ENCODE peak calls at places on chromosomes 3 and 15, in four cellular contexts. One of them, this sample, is unnamed.

GRCh38 chr3:56970401-56971002 is 90.0 kb upstream of the SPATA12 start:
- DNase-seq in GM23338: no peak
- DNase-seq in lower leg skin: no peak
- DNase-seq in AG09319: no peak
- DNase-seq in this sample: no peak

GRCh38 chr3:191499307-191500125 is 38.6 kb downstream of the PYDC2 start:
- DNase-seq in GM23338: peak
- DNase-seq in lower leg skin: no peak
- DNase-seq in AG09319: no peak
- DNase-seq in this sample: no peak

GRCh38 chr3:123388811-123389210 is 60.1 kb downstream of the ADCY5 start:
- DNase-seq in GM23338: no peak
- DNase-seq in lower leg skin: no peak
- DNase-seq in AG09319: no peak
- DNase-seq in this sample: no peak

GRCh38 chr15:65870889-65871533 is 1.7 kb downstream of the RAB11A start:
- DNase-seq in GM23338: peak
- DNase-seq in lower leg skin: no peak
- DNase-seq in AG09319: no peak
- DNase-seq in this sample: no peak

GRCh38 chr15:89680282-89680873 is 1.2 kb upstream of the PLIN1 start:
- DNase-seq in GM23338: no peak
- DNase-seq in lower leg skin: no peak
- DNase-seq in AG09319: peak
- DNase-seq in this sample: no peak

GRCh38 chr15:80988148-80988796 is 1.3 kb downstream of the MESD start:
- DNase-seq in GM23338: no peak
- DNase-seq in lower leg skin: no peak
- DNase-seq in AG09319: no peak
- DNase-seq in this sample: no peak

GRCh38 chr15:62306851-62307504 is 141.9 kb upstream of the C2CD4B start:
- DNase-seq in GM23338: peak
- DNase-seq in lower leg skin: no peak
- DNase-seq in AG09319: peak
- DNase-seq in this sample: no peak

GRCh38 chr15:27058939-27059338 is 88.0 kb downstream of the GABRG3 start:
- DNase-seq in GM23338: no peak
- DNase-seq in lower leg skin: peak
- DNase-seq in AG09319: no peak
- DNase-seq in this sample: no peak

GRCh38 chr3:73592154-73592877 is 32.4 kb downstream of the PDZRN3 start:
- DNase-seq in GM23338: no peak
- DNase-seq in lower leg skin: no peak
- DNase-seq in AG09319: no peak
- DNase-seq in this sample: no peak

GRCh38 chr15:40050788-40051615 is 12.0 kb upstream of the SRP14 start:
- DNase-seq in GM23338: peak
- DNase-seq in lower leg skin: no peak
- DNase-seq in AG09319: no peak
- DNase-seq in this sample: no peak

GRCh38 chr3:170469151-170470062 is 50.7 kb downstream of the CLDN11 start:
- DNase-seq in GM23338: no peak
- DNase-seq in lower leg skin: no peak
- DNase-seq in AG09319: peak
- DNase-seq in this sample: no peak

GRCh38 chr15:101451192-101451799 is 38.2 kb downstream of the PCSK6 start:
- DNase-seq in GM23338: no peak
- DNase-seq in lower leg skin: peak
- DNase-seq in AG09319: peak
- DNase-seq in this sample: no peak

GRCh38 chr15:20646529-20647142 is 105.0 kb upstream of the GOLGA6L6 start:
- DNase-seq in GM23338: no peak
- DNase-seq in lower leg skin: peak
- DNase-seq in AG09319: no peak
- DNase-seq in this sample: no peak

GRCh38 chr3:13162550-13163320 is 89.5 kb upstream of the IQSEC1 start:
- DNase-seq in GM23338: peak
- DNase-seq in lower leg skin: no peak
- DNase-seq in AG09319: no peak
- DNase-seq in this sample: no peak

GRCh38 chr15:69299451-69300128 is 878 bp downstream of the PAQR5 start:
- DNase-seq in GM23338: peak
- DNase-seq in lower leg skin: no peak
- DNase-seq in AG09319: no peak
- DNase-seq in this sample: no peak

GRCh38 chr3:11799777-11800176 is 46.9 kb downstream of the TAMM41 start:
- DNase-seq in GM23338: no peak
- DNase-seq in lower leg skin: no peak
- DNase-seq in AG09319: no peak
- DNase-seq in this sample: no peak

GRCh38 chr3:184788751-184789150 is 23.2 kb upstream of the VPS8 start:
- DNase-seq in GM23338: no peak
- DNase-seq in lower leg skin: no peak
- DNase-seq in AG09319: no peak
- DNase-seq in this sample: no peak

GRCh38 chr3:39907981-39908380 is 98.6 kb downstream of the MYRIP start:
- DNase-seq in GM23338: no peak
- DNase-seq in lower leg skin: no peak
- DNase-seq in AG09319: no peak
- DNase-seq in this sample: no peak

GRCh38 chr15:90160781-90161727 is 40.1 kb upstream of the SEMA4B start:
- DNase-seq in GM23338: peak
- DNase-seq in lower leg skin: no peak
- DNase-seq in AG09319: no peak
- DNase-seq in this sample: no peak

GRCh38 chr15:97087337-97087736 is 756.8 kb downstream of the NR2F2 start:
- DNase-seq in GM23338: no peak
- DNase-seq in lower leg skin: no peak
- DNase-seq in AG09319: no peak
- DNase-seq in this sample: no peak

GRCh38 chr3:137866933-137867332 is 102.8 kb downstream of the SOX14 start:
- DNase-seq in GM23338: peak
- DNase-seq in lower leg skin: no peak
- DNase-seq in AG09319: no peak
- DNase-seq in this sample: no peak

DNA sequence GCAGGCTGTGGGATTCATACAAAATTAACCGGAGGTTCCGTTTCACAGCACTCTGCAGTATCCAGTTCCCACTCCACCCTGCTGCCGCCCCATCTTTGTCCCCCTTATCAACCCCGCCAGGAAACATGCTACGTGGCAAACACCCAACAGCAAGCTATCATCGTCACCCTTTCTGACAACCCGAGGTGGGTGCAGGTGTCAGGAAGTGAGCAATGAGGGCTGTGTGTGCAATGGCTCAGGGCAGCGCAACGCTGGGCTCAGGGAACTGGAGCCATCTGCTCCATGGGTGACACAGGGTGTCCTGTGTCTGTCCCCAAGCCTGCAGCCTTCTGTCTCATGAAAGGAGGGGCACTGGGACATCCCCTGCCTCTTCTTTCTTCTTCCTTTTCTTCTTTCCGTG is 60.9 kb downstream of the ATP2B2 start:
- DNase-seq in GM23338: no peak
- DNase-seq in lower leg skin: no peak
- DNase-seq in AG09319: no peak
- DNase-seq in this sample: no peak
- TF ChIP-seq CTCF in GM23338: no peak
- TF ChIP-seq CTCF in lower leg skin: no peak
- TF ChIP-seq CTCF in AG09319: no peak
- TF ChIP-seq CTCF in this sample: no peak

GRCh38 chr15:48603123-48603500 is 42.4 kb downstream of the FBN1 start:
- DNase-seq in GM23338: peak
- DNase-seq in lower leg skin: no peak
- DNase-seq in AG09319: no peak
- DNase-seq in this sample: no peak
- TF ChIP-seq CTCF in GM23338: peak
- TF ChIP-seq CTCF in lower leg skin: no peak
- TF ChIP-seq CTCF in AG09319: no peak
- TF ChIP-seq CTCF in this sample: no peak

DNA sequence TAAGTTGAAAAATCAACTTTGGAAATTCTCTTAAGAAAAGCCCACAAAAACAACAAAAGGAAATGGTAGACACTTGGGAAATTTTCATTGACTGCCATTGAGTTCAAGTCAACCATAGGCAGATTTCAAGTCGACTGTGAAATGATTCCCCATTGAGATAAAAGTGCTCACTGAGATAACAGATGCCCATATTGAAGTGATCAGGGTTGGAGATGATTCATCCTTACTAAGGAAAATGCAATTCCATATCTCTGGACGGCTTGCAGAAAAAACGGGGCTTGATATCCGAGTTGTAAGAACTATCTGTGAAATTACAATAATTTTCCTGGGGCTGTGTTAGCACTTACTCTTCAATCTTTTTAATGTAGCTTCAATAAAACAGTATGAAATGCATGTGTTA is 373.1 kb upstream of the THRB start:
- DNase-seq in GM23338: no peak
- DNase-seq in lower leg skin: no peak
- DNase-seq in AG09319: no peak
- DNase-seq in this sample: no peak
- TF ChIP-seq CTCF in GM23338: no peak
- TF ChIP-seq CTCF in lower leg skin: no peak
- TF ChIP-seq CTCF in AG09319: no peak
- TF ChIP-seq CTCF in this sample: no peak

GRCh38 chr3:49879721-49880120 is 10.0 kb upstream of the CAMKV start:
- DNase-seq in GM23338: no peak
- DNase-seq in lower leg skin: no peak
- DNase-seq in AG09319: no peak
- DNase-seq in this sample: no peak

GRCh38 chr3:49882182-49882581 is 12.5 kb upstream of the CAMKV start:
- DNase-seq in GM23338: no peak
- DNase-seq in lower leg skin: no peak
- DNase-seq in AG09319: no peak
- DNase-seq in this sample: no peak

GRCh38 chr3:49883992-49884391 is 14.3 kb upstream of the CAMKV start:
- DNase-seq in GM23338: no peak
- DNase-seq in lower leg skin: no peak
- DNase-seq in AG09319: no peak
- DNase-seq in this sample: no peak

GRCh38 chr3:49878686-49879085 is 9.0 kb upstream of the CAMKV start:
- DNase-seq in GM23338: no peak
- DNase-seq in lower leg skin: no peak
- DNase-seq in AG09319: no peak
- DNase-seq in this sample: no peak

DNA sequence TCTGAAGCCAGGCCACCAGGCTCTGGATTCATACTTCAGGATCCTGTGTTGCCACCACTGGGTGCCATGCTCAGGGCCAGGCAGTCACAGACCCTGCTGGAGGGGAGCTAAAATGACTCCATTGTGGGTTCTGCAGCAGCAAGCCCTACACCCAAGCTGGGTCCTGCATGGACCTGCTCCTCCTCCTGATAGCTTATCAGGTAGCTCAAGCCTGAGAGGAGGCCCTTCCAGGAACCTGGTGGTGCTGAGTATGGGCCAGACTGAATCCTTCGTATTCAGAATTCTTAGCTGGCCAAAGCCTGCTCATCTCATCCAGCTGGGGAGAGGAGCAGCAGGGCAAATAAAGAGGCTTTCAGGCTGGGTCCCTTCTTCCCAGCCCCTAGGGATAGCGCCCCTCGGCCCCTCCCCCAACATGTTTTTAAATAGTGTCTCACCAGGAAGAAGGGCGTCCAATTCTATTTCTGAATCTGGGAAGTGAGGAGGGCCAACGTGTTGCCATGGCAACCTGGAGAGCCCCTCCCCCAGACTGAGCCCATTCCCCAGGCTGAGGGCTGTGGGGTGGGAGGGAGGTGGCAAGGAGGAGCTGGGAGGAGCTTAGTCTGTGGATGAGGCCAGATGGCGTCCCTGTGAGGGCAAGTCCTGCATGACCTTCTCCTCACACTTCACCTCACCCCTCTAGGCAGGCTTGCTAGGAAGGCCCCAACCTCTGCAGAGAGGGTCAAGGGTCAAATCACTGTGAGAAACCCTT is 11.0 kb upstream of the CAMKV start:
- DNase-seq in GM23338: peak
- DNase-seq in lower leg skin: no peak
- DNase-seq in AG09319: no peak
- DNase-seq in this sample: no peak
- TF ChIP-seq CTCF in GM23338: no peak
- TF ChIP-seq CTCF in lower leg skin: no peak
- TF ChIP-seq CTCF in AG09319: no peak
- TF ChIP-seq CTCF in this sample: no peak

GRCh38 chr15:92050220-92050898 is 196.9 kb downstream of the SLCO3A1 start:
- DNase-seq in GM23338: no peak
- DNase-seq in lower leg skin: peak
- DNase-seq in AG09319: no peak
- DNase-seq in this sample: no peak

GRCh38 chr15:92056875-92057274 is 203.4 kb downstream of the SLCO3A1 start:
- DNase-seq in GM23338: no peak
- DNase-seq in lower leg skin: peak
- DNase-seq in AG09319: no peak
- DNase-seq in this sample: no peak

GRCh38 chr15:92051726-92052125 is 198.2 kb downstream of the SLCO3A1 start:
- DNase-seq in GM23338: no peak
- DNase-seq in lower leg skin: no peak
- DNase-seq in AG09319: no peak
- DNase-seq in this sample: no peak

GRCh38 chr15:92049290-92050008 is 195.9 kb downstream of the SLCO3A1 start:
- DNase-seq in GM23338: peak
- DNase-seq in lower leg skin: peak
- DNase-seq in AG09319: no peak
- DNase-seq in this sample: no peak

DNA sequence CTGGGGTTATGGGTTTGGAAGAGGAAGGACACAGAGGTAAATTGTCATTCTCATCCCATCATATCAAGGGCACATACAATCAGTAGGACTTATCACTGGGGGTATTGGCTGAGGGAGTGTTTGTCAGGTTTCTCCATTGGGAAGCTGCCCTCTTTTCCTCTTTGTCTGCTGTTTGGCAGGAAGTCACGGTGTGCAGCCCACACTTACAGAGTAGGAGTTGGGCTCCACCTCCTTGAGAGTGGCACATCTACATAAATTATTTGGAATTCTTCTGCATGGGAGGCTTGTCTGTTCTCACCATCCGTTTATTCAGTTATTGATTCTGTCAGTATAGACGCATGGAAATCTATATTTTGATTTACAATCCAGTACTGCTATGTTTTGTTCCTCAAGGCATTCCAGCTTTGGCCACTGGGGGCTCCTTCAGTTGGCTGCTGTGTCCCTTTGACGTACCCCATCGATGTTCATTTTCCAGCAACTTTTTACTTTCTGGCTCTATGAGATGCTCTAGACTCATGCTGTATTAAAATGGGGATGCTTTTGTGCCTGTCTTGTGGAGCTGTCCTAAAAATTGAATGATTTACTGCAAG is 200.3 kb downstream of the SLCO3A1 start:
- DNase-seq in GM23338: peak
- DNase-seq in lower leg skin: peak
- DNase-seq in AG09319: no peak
- DNase-seq in this sample: no peak
- TF ChIP-seq CTCF in GM23338: peak
- TF ChIP-seq CTCF in lower leg skin: no peak
- TF ChIP-seq CTCF in AG09319: peak
- TF ChIP-seq CTCF in this sample: peak

GRCh38 chr3:53643757-53644156 is 149.3 kb downstream of the CACNA1D start:
- DNase-seq in GM23338: peak
- DNase-seq in lower leg skin: no peak
- DNase-seq in AG09319: no peak
- DNase-seq in this sample: no peak
- TF ChIP-seq CTCF in GM23338: peak
- TF ChIP-seq CTCF in lower leg skin: no peak
- TF ChIP-seq CTCF in AG09319: no peak
- TF ChIP-seq CTCF in this sample: no peak

This sample was measured in type B pancreatic cell.